ENCODE peak calls at places on chromosomes 2 and 18, in five cellular contexts. One of them, this sample, is unnamed.

GRCh38 chr2:228048838-228049490 is 132.5 kb downstream of the SPHKAP start:
- DNase-seq in hepatocyte: peak
- DNase-seq in progenitor cell of endocrine pancreas: peak
- DNase-seq in stimulated activated CD8-positive, alpha-beta memory T cell treated with anti-CD3 and anti-CD28 coated beads, Interleukin-4, amount 100 ng/mL, for 24 hours: no peak
- DNase-seq in T-helper 22 cell: no peak
- DNase-seq in this sample: no peak

GRCh38 chr2:186687774-186688173 is 6.1 kb upstream of the FAM171B start:
- DNase-seq in progenitor cell of endocrine pancreas: no peak
- DNase-seq in stimulated activated CD8-positive, alpha-beta memory T cell treated with anti-CD3 and anti-CD28 coated beads, Interleukin-4, amount 100 ng/mL, for 24 hours: no peak
- DNase-seq in hepatocyte: no peak
- DNase-seq in T-helper 22 cell: no peak
- DNase-seq in this sample: no peak

GRCh38 chr2:195898505-195898904 is 170.1 kb downstream of the DNAH7 start:
- DNase-seq in T-helper 22 cell: no peak
- DNase-seq in hepatocyte: peak
- DNase-seq in progenitor cell of endocrine pancreas: no peak
- DNase-seq in stimulated activated CD8-positive, alpha-beta memory T cell treated with anti-CD3 and anti-CD28 coated beads, Interleukin-4, amount 100 ng/mL, for 24 hours: no peak
- DNase-seq in this sample: no peak

GRCh38 chr2:7019191-7019590 is 102.0 kb downstream of the RNF144A start:
- DNase-seq in stimulated activated CD8-positive, alpha-beta memory T cell treated with anti-CD3 and anti-CD28 coated beads, Interleukin-4, amount 100 ng/mL, for 24 hours: no peak
- DNase-seq in progenitor cell of endocrine pancreas: no peak
- DNase-seq in hepatocyte: no peak
- DNase-seq in T-helper 22 cell: no peak
- DNase-seq in this sample: no peak

GRCh38 chr2:31235504-31235902 is 1.6 kb downstream of the EHD3 start:
- DNase-seq in T-helper 22 cell: no peak
- DNase-seq in progenitor cell of endocrine pancreas: no peak
- DNase-seq in hepatocyte: no peak
- DNase-seq in stimulated activated CD8-positive, alpha-beta memory T cell treated with anti-CD3 and anti-CD28 coated beads, Interleukin-4, amount 100 ng/mL, for 24 hours: no peak
- DNase-seq in this sample: no peak

GRCh38 chr2:220072669-220073235 is 445.3 kb downstream of the SLC4A3 start:
- DNase-seq in progenitor cell of endocrine pancreas: no peak
- DNase-seq in hepatocyte: no peak
- DNase-seq in T-helper 22 cell: no peak
- DNase-seq in stimulated activated CD8-positive, alpha-beta memory T cell treated with anti-CD3 and anti-CD28 coated beads, Interleukin-4, amount 100 ng/mL, for 24 hours: no peak
- DNase-seq in this sample: no peak

GRCh38 chr2:239181074-239181581 is 219.7 kb downstream of the HDAC4 start:
- DNase-seq in progenitor cell of endocrine pancreas: no peak
- DNase-seq in stimulated activated CD8-positive, alpha-beta memory T cell treated with anti-CD3 and anti-CD28 coated beads, Interleukin-4, amount 100 ng/mL, for 24 hours: no peak
- DNase-seq in T-helper 22 cell: no peak
- DNase-seq in hepatocyte: no peak
- DNase-seq in this sample: no peak

GRCh38 chr2:45696708-45697107 is 45.2 kb downstream of the PRKCE start:
- DNase-seq in T-helper 22 cell: no peak
- DNase-seq in progenitor cell of endocrine pancreas: no peak
- DNase-seq in stimulated activated CD8-positive, alpha-beta memory T cell treated with anti-CD3 and anti-CD28 coated beads, Interleukin-4, amount 100 ng/mL, for 24 hours: no peak
- DNase-seq in hepatocyte: no peak
- DNase-seq in this sample: no peak

GRCh38 chr2:65340898-65341681 is 91.3 kb downstream of the SPRED2 start:
- DNase-seq in hepatocyte: no peak
- DNase-seq in stimulated activated CD8-positive, alpha-beta memory T cell treated with anti-CD3 and anti-CD28 coated beads, Interleukin-4, amount 100 ng/mL, for 24 hours: no peak
- DNase-seq in T-helper 22 cell: no peak
- DNase-seq in progenitor cell of endocrine pancreas: no peak
- DNase-seq in this sample: no peak

GRCh38 chr2:140154271-140154670 is 1374.1 kb upstream of the NXPH2 start:
- DNase-seq in hepatocyte: no peak
- DNase-seq in T-helper 22 cell: no peak
- DNase-seq in progenitor cell of endocrine pancreas: no peak
- DNase-seq in stimulated activated CD8-positive, alpha-beta memory T cell treated with anti-CD3 and anti-CD28 coated beads, Interleukin-4, amount 100 ng/mL, for 24 hours: no peak
- DNase-seq in this sample: no peak

GRCh38 chr2:119202610-119203351 is 20.9 kb upstream of the STEAP3 start:
- DNase-seq in hepatocyte: no peak
- DNase-seq in progenitor cell of endocrine pancreas: no peak
- DNase-seq in stimulated activated CD8-positive, alpha-beta memory T cell treated with anti-CD3 and anti-CD28 coated beads, Interleukin-4, amount 100 ng/mL, for 24 hours: no peak
- DNase-seq in T-helper 22 cell: no peak
- DNase-seq in this sample: no peak

GRCh38 chr2:107684421-107684820 is 142.3 kb upstream of the RGPD4 start:
- DNase-seq in T-helper 22 cell: no peak
- DNase-seq in stimulated activated CD8-positive, alpha-beta memory T cell treated with anti-CD3 and anti-CD28 coated beads, Interleukin-4, amount 100 ng/mL, for 24 hours: no peak
- DNase-seq in hepatocyte: no peak
- DNase-seq in progenitor cell of endocrine pancreas: no peak
- DNase-seq in this sample: no peak

GRCh38 chr2:236180831-236181453 is 12.8 kb upstream of the GBX2 start:
- DNase-seq in hepatocyte: peak
- DNase-seq in T-helper 22 cell: no peak
- DNase-seq in progenitor cell of endocrine pancreas: no peak
- DNase-seq in stimulated activated CD8-positive, alpha-beta memory T cell treated with anti-CD3 and anti-CD28 coated beads, Interleukin-4, amount 100 ng/mL, for 24 hours: no peak
- DNase-seq in this sample: peak

GRCh38 chr2:190722825-190723224 is 73.9 kb downstream of the NAB1 start:
- DNase-seq in stimulated activated CD8-positive, alpha-beta memory T cell treated with anti-CD3 and anti-CD28 coated beads, Interleukin-4, amount 100 ng/mL, for 24 hours: no peak
- DNase-seq in T-helper 22 cell: no peak
- DNase-seq in hepatocyte: no peak
- DNase-seq in progenitor cell of endocrine pancreas: no peak
- DNase-seq in this sample: no peak

GRCh38 chr18:49813321-49814146 is at the start of gene ACAA2:
- DNase-seq in hepatocyte: peak
- DNase-seq in T-helper 22 cell: peak
- DNase-seq in progenitor cell of endocrine pancreas: peak
- DNase-seq in stimulated activated CD8-positive, alpha-beta memory T cell treated with anti-CD3 and anti-CD28 coated beads, Interleukin-4, amount 100 ng/mL, for 24 hours: peak
- DNase-seq in this sample: peak

GRCh38 chr2:127097841-127098651 is 8.9 kb downstream of the BIN1 start:
- DNase-seq in hepatocyte: no peak
- DNase-seq in stimulated activated CD8-positive, alpha-beta memory T cell treated with anti-CD3 and anti-CD28 coated beads, Interleukin-4, amount 100 ng/mL, for 24 hours: no peak
- DNase-seq in T-helper 22 cell: no peak
- DNase-seq in progenitor cell of endocrine pancreas: no peak
- DNase-seq in this sample: no peak

GRCh38 chr2:53970095-53970897 is 497 bp downstream of the PSME4 start:
- DNase-seq in hepatocyte: peak
- DNase-seq in progenitor cell of endocrine pancreas: no peak
- DNase-seq in stimulated activated CD8-positive, alpha-beta memory T cell treated with anti-CD3 and anti-CD28 coated beads, Interleukin-4, amount 100 ng/mL, for 24 hours: no peak
- DNase-seq in T-helper 22 cell: no peak
- DNase-seq in this sample: peak

GRCh38 chr2:233061591-233062446 is 1.7 kb downstream of the INPP5D start:
- DNase-seq in hepatocyte: peak
- DNase-seq in stimulated activated CD8-positive, alpha-beta memory T cell treated with anti-CD3 and anti-CD28 coated beads, Interleukin-4, amount 100 ng/mL, for 24 hours: no peak
- DNase-seq in T-helper 22 cell: no peak
- DNase-seq in progenitor cell of endocrine pancreas: no peak
- DNase-seq in this sample: peak

GRCh38 chr2:26558271-26559043 is 80.5 kb upstream of the OTOF start:
- DNase-seq in stimulated activated CD8-positive, alpha-beta memory T cell treated with anti-CD3 and anti-CD28 coated beads, Interleukin-4, amount 100 ng/mL, for 24 hours: no peak
- DNase-seq in hepatocyte: peak
- DNase-seq in T-helper 22 cell: no peak
- DNase-seq in progenitor cell of endocrine pancreas: no peak
- DNase-seq in this sample: no peak

GRCh38 chr2:156445311-156446218 is 9.4 kb downstream of the GPD2 start:
- DNase-seq in hepatocyte: no peak
- DNase-seq in stimulated activated CD8-positive, alpha-beta memory T cell treated with anti-CD3 and anti-CD28 coated beads, Interleukin-4, amount 100 ng/mL, for 24 hours: no peak
- DNase-seq in progenitor cell of endocrine pancreas: no peak
- DNase-seq in T-helper 22 cell: no peak
- DNase-seq in this sample: no peak

GRCh38 chr2:207091175-207091574 is 74.6 kb downstream of the KLF7 start:
- DNase-seq in T-helper 22 cell: no peak
- DNase-seq in progenitor cell of endocrine pancreas: no peak
- DNase-seq in hepatocyte: no peak
- DNase-seq in stimulated activated CD8-positive, alpha-beta memory T cell treated with anti-CD3 and anti-CD28 coated beads, Interleukin-4, amount 100 ng/mL, for 24 hours: no peak
- DNase-seq in this sample: no peak

GRCh38 chr2:122515731-122516130 is 760.3 kb downstream of the TSN start:
- DNase-seq in progenitor cell of endocrine pancreas: no peak
- DNase-seq in hepatocyte: no peak
- DNase-seq in stimulated activated CD8-positive, alpha-beta memory T cell treated with anti-CD3 and anti-CD28 coated beads, Interleukin-4, amount 100 ng/mL, for 24 hours: no peak
- DNase-seq in T-helper 22 cell: no peak
- DNase-seq in this sample: no peak

GRCh38 chr18:8623549-8624106 is 14.4 kb downstream of the RAB12 start:
- DNase-seq in hepatocyte: no peak
- DNase-seq in T-helper 22 cell: no peak
- DNase-seq in stimulated activated CD8-positive, alpha-beta memory T cell treated with anti-CD3 and anti-CD28 coated beads, Interleukin-4, amount 100 ng/mL, for 24 hours: no peak
- DNase-seq in progenitor cell of endocrine pancreas: no peak
- DNase-seq in this sample: peak

GRCh38 chr18:23380001-23380550 is 73.0 kb upstream of the RIOK3 start:
- DNase-seq in progenitor cell of endocrine pancreas: no peak
- DNase-seq in hepatocyte: no peak
- DNase-seq in stimulated activated CD8-positive, alpha-beta memory T cell treated with anti-CD3 and anti-CD28 coated beads, Interleukin-4, amount 100 ng/mL, for 24 hours: no peak
- DNase-seq in T-helper 22 cell: no peak
- DNase-seq in this sample: no peak

GRCh38 chr2:16477648-16478047 is 188.0 kb downstream of the CYRIA start:
- DNase-seq in progenitor cell of endocrine pancreas: no peak
- DNase-seq in T-helper 22 cell: no peak
- DNase-seq in stimulated activated CD8-positive, alpha-beta memory T cell treated with anti-CD3 and anti-CD28 coated beads, Interleukin-4, amount 100 ng/mL, for 24 hours: no peak
- DNase-seq in hepatocyte: no peak
- DNase-seq in this sample: no peak

GRCh38 chr18:43161528-43161927 is 46.0 kb upstream of the RIT2 start:
- DNase-seq in progenitor cell of endocrine pancreas: no peak
- DNase-seq in hepatocyte: no peak
- DNase-seq in T-helper 22 cell: no peak
- DNase-seq in stimulated activated CD8-positive, alpha-beta memory T cell treated with anti-CD3 and anti-CD28 coated beads, Interleukin-4, amount 100 ng/mL, for 24 hours: no peak
- DNase-seq in this sample: no peak

GRCh38 chr2:227503433-227504406 is 31.8 kb downstream of the AGFG1 start:
- DNase-seq in stimulated activated CD8-positive, alpha-beta memory T cell treated with anti-CD3 and anti-CD28 coated beads, Interleukin-4, amount 100 ng/mL, for 24 hours: no peak
- DNase-seq in T-helper 22 cell: no peak
- DNase-seq in progenitor cell of endocrine pancreas: no peak
- DNase-seq in hepatocyte: peak
- DNase-seq in this sample: no peak

GRCh38 chr2:42794271-42795046 is 2.1 kb upstream of the HAAO start:
- DNase-seq in hepatocyte: peak
- DNase-seq in T-helper 22 cell: no peak
- DNase-seq in stimulated activated CD8-positive, alpha-beta memory T cell treated with anti-CD3 and anti-CD28 coated beads, Interleukin-4, amount 100 ng/mL, for 24 hours: no peak
- DNase-seq in progenitor cell of endocrine pancreas: no peak
- DNase-seq in this sample: no peak